ENCODE peak calls at places on chromosome 9, in eight cellular contexts. One of them, this sample, is unnamed. For H3K9me3, the result is how much of the 10 kb centered on the place peaks cover.

GRCh38 chr9:125438506-125439433 is 177.1 kb downstream of the GAPVD1 start:
- DNase-seq in tibial artery: peak
- DNase-seq in cardiac muscle cell: no peak
- DNase-seq in OCI-LY7: no peak
- DNase-seq in body of pancreas: no peak
- DNase-seq in transverse colon: no peak
- DNase-seq in upper lobe of right lung: no peak
- DNase-seq in WERI-Rb-1: no peak
- DNase-seq in this sample: no peak

GRCh38 chr9:127035423-127035822 is 87.0 kb downstream of the ANGPTL2 start:
- DNase-seq in transverse colon: peak
- DNase-seq in body of pancreas: peak
- DNase-seq in cardiac muscle cell: no peak
- DNase-seq in tibial artery: peak
- DNase-seq in upper lobe of right lung: no peak
- DNase-seq in WERI-Rb-1: no peak
- DNase-seq in OCI-LY7: no peak
- DNase-seq in this sample: peak

GRCh38 chr9:3205421-3206095 is 320.2 kb downstream of the RFX3 start:
- DNase-seq in tibial artery: no peak
- DNase-seq in transverse colon: no peak
- DNase-seq in body of pancreas: no peak
- DNase-seq in upper lobe of right lung: no peak
- DNase-seq in WERI-Rb-1: no peak
- DNase-seq in OCI-LY7: no peak
- DNase-seq in cardiac muscle cell: peak
- DNase-seq in this sample: no peak

GRCh38 chr9:98796364-98797101 is at the start of gene ANKS6:
- DNase-seq in WERI-Rb-1: peak
- DNase-seq in transverse colon: peak
- DNase-seq in upper lobe of right lung: peak
- DNase-seq in tibial artery: peak
- DNase-seq in OCI-LY7: peak
- DNase-seq in cardiac muscle cell: peak
- DNase-seq in body of pancreas: peak
- DNase-seq in this sample: peak

GRCh38 chr9:15430920-15431844 is 8.5 kb downstream of the SNAPC3 start:
- DNase-seq in body of pancreas: no peak
- DNase-seq in upper lobe of right lung: no peak
- DNase-seq in transverse colon: peak
- DNase-seq in WERI-Rb-1: no peak
- DNase-seq in cardiac muscle cell: no peak
- DNase-seq in tibial artery: no peak
- DNase-seq in OCI-LY7: no peak
- DNase-seq in this sample: peak

GRCh38 chr9:91500509-91501011 is 76.9 kb upstream of the NFIL3 start:
- DNase-seq in upper lobe of right lung: no peak
- DNase-seq in OCI-LY7: no peak
- DNase-seq in WERI-Rb-1: no peak
- DNase-seq in transverse colon: no peak
- DNase-seq in cardiac muscle cell: no peak
- DNase-seq in tibial artery: no peak
- DNase-seq in body of pancreas: no peak
- DNase-seq in this sample: no peak

GRCh38 chr9:136565075-136565721 is 19.4 kb upstream of the NOTCH1 start:
- DNase-seq in body of pancreas: no peak
- DNase-seq in cardiac muscle cell: no peak
- DNase-seq in tibial artery: no peak
- DNase-seq in upper lobe of right lung: no peak
- DNase-seq in WERI-Rb-1: no peak
- DNase-seq in transverse colon: no peak
- DNase-seq in OCI-LY7: no peak
- DNase-seq in this sample: no peak

GRCh38 chr9:9912459-9912858 is 700.3 kb downstream of the PTPRD start:
- DNase-seq in body of pancreas: no peak
- DNase-seq in WERI-Rb-1: no peak
- DNase-seq in upper lobe of right lung: no peak
- DNase-seq in OCI-LY7: peak
- DNase-seq in transverse colon: no peak
- DNase-seq in cardiac muscle cell: peak
- DNase-seq in tibial artery: no peak
- DNase-seq in this sample: no peak

GRCh38 chr9:135898634-135899407 is 8.5 kb downstream of the CAMSAP1 start:
- DNase-seq in WERI-Rb-1: no peak
- DNase-seq in cardiac muscle cell: no peak
- DNase-seq in body of pancreas: no peak
- DNase-seq in tibial artery: no peak
- DNase-seq in OCI-LY7: no peak
- DNase-seq in upper lobe of right lung: peak
- DNase-seq in transverse colon: no peak
- DNase-seq in this sample: no peak

DNA sequence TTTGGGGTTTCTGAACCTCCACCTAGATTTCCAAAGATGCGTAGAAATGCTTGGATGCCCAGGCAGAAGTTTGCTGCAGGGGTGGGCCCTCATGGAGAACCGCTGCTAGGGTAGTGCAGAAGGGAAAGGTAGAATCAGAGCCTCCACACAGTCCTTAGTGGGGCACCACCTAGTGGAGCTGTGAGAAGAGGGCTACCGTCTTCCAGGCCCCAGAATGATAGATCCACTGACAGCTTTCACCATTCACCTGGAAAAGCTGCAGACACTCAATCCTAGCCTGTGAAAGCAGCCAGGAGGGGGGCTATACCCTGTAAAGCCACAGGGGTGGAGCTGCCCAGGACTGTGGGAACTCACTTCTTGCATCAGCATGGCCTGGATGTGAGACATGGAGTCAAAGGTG is 13.3 kb upstream of the HSDL2 start:
- DNase-seq in upper lobe of right lung: no peak
- DNase-seq in transverse colon: no peak
- DNase-seq in WERI-Rb-1: peak
- DNase-seq in OCI-LY7: no peak
- DNase-seq in tibial artery: no peak
- DNase-seq in body of pancreas: no peak
- DNase-seq in cardiac muscle cell: no peak
- DNase-seq in this sample: no peak
- H3K9me3 ChIP-seq in upper lobe of right lung: under half
- H3K9me3 ChIP-seq in transverse colon: under half
- H3K9me3 ChIP-seq in WERI-Rb-1: under half
- H3K9me3 ChIP-seq in OCI-LY7: under half
- H3K9me3 ChIP-seq in tibial artery: under half
- H3K9me3 ChIP-seq in body of pancreas: under half
- H3K9me3 ChIP-seq in cardiac muscle cell: under half
- H3K9me3 ChIP-seq in this sample: under half

DNA sequence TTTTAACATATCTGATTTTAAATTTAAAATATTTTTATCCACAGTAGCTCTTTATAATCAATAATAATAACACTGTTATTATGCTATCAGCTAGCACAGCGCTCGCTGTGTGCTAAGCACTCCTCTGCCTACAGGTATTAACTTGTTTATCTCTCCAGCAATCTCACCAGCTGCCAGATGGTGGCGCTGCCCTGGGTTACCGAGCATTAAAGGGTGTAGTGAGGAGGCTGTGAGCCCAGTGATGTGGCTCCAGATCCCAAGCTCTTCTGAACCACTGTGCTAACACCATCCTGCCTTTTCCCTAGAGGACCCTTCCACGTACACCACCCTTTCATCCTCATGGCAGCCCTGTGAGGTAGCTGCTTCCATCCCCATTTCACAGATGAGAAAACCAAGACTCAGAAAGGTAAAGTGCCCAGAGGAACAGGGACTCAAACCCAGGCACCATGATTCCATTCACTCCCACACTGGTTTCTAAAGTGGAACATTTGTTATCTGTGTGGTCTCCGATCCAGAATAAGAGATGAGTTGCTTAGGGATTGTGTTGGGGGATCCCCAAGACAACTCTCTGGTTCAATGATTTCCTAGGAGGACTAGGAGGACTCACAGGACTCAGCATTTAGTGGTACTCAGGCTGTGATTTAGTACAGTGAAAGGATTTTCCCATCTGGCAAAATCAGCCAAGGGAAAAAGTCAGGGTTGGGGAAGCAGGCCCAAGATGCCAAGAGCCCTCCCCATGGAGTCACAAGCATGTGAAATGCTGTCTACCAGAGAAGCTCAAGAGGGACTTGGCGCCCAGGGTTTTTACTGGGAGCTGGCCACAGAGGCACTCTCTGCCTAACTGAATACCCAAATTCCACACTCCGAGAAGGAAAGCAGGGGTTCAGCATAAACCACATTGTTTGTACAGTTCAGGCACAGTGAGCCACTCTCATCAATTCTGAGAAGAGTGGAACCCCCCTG is 7.0 kb downstream of the IGFBPL1 start:
- DNase-seq in transverse colon: peak
- DNase-seq in WERI-Rb-1: peak
- DNase-seq in upper lobe of right lung: no peak
- DNase-seq in cardiac muscle cell: no peak
- DNase-seq in body of pancreas: no peak
- DNase-seq in OCI-LY7: peak
- DNase-seq in tibial artery: no peak
- DNase-seq in this sample: peak
- H3K27ac ChIP-seq in transverse colon: no peak
- H3K27ac ChIP-seq in WERI-Rb-1: no peak
- H3K27ac ChIP-seq in upper lobe of right lung: no peak
- H3K27ac ChIP-seq in cardiac muscle cell: no peak
- H3K27ac ChIP-seq in body of pancreas: no peak
- H3K27ac ChIP-seq in OCI-LY7: no peak
- H3K27ac ChIP-seq in tibial artery: peak
- H3K27ac ChIP-seq in this sample: no peak

DNA sequence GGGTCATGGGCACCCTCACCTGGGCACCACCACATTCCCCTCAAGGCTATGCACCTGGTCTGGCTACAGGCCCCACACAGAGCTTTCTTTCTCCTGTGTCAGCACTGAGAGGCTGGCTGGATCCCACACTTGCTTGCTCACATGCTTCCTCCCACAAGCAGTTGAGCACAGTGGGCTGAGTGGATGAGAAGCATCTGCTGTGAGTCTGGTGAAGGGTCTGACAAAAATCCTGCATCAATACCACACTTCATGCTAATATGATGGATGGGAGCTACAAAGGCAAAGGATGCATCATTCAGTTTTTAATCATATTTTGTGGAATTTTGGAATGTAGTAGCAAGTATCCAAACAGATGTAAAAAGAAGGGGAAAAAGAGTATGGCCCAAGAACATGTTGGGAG is 830.8 kb upstream of the PTPRD start:
- DNase-seq in cardiac muscle cell: no peak
- DNase-seq in body of pancreas: no peak
- DNase-seq in tibial artery: no peak
- DNase-seq in upper lobe of right lung: no peak
- DNase-seq in OCI-LY7: no peak
- DNase-seq in transverse colon: no peak
- DNase-seq in WERI-Rb-1: no peak
- DNase-seq in this sample: no peak
- H3K9me3 ChIP-seq in cardiac muscle cell: under half
- H3K9me3 ChIP-seq in body of pancreas: under half
- H3K9me3 ChIP-seq in tibial artery: under half
- H3K9me3 ChIP-seq in upper lobe of right lung: under half
- H3K9me3 ChIP-seq in OCI-LY7: under half
- H3K9me3 ChIP-seq in transverse colon: under half
- H3K9me3 ChIP-seq in WERI-Rb-1: under half
- H3K9me3 ChIP-seq in this sample: under half

DNA sequence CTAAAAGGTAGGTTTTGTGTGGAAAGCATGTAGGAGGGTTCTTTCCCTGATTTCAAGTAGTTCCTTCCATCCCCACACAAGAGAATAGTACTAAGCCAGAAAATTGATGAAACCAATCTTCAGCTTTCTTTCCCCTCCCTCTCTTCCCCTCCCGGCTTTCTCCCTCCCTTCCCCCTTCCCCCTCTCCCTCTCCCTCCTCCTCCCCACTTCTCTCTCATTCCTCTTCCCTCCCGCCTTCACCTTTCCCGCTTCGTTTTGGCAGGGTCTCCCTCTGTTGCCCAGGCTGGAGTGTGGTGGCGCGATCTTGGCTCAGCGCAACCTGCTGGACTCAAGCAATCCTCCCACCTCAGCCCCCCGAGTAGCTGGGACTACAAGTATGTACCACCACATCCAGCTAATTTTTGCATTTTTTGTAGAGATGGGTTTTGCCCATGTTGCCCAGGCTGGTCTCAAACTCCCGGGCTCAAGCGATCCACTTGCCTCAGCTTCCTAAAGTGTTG is 85.8 kb downstream of the ZCCHC7 start:
- DNase-seq in tibial artery: no peak
- DNase-seq in cardiac muscle cell: no peak
- DNase-seq in transverse colon: no peak
- DNase-seq in body of pancreas: no peak
- DNase-seq in OCI-LY7: no peak
- DNase-seq in WERI-Rb-1: no peak
- DNase-seq in upper lobe of right lung: peak
- DNase-seq in this sample: no peak
- H3K27ac ChIP-seq in tibial artery: no peak
- H3K27ac ChIP-seq in cardiac muscle cell: no peak
- H3K27ac ChIP-seq in transverse colon: no peak
- H3K27ac ChIP-seq in body of pancreas: no peak
- H3K27ac ChIP-seq in OCI-LY7: peak
- H3K27ac ChIP-seq in WERI-Rb-1: no peak
- H3K27ac ChIP-seq in upper lobe of right lung: no peak
- H3K27ac ChIP-seq in this sample: no peak

GRCh38 chr9:92631452-92632211 is 38.3 kb downstream of the IPPK start:
- DNase-seq in OCI-LY7: no peak
- DNase-seq in cardiac muscle cell: no peak
- DNase-seq in WERI-Rb-1: no peak
- DNase-seq in tibial artery: peak
- DNase-seq in transverse colon: no peak
- DNase-seq in upper lobe of right lung: no peak
- DNase-seq in body of pancreas: no peak
- DNase-seq in this sample: no peak
- H3K9me3 ChIP-seq in OCI-LY7: under half
- H3K9me3 ChIP-seq in cardiac muscle cell: under half
- H3K9me3 ChIP-seq in WERI-Rb-1: under half
- H3K9me3 ChIP-seq in tibial artery: under half
- H3K9me3 ChIP-seq in transverse colon: under half
- H3K9me3 ChIP-seq in upper lobe of right lung: under half
- H3K9me3 ChIP-seq in body of pancreas: under half
- H3K9me3 ChIP-seq in this sample: under half

DNA sequence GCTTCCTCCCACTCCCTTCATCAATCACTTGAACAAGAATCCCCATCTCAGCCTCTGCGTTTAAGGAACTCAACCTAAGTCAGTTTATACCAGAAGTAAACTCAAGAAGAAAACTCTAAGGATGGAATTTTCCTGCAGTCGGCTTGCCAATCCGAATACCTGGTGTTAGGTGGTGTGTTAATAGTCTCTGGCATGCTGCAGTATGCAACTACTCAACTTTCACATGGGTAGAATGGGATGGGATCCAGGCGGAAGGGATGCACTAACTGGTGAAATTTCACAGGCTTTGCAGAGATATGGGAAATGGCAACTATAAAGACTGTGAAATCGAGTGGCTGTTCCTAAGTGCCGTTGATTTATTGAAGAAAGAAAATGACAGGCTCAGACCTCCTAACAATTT is 560.6 kb downstream of the TLE1 start:
- DNase-seq in cardiac muscle cell: no peak
- DNase-seq in tibial artery: no peak
- DNase-seq in WERI-Rb-1: no peak
- DNase-seq in body of pancreas: no peak
- DNase-seq in OCI-LY7: no peak
- DNase-seq in upper lobe of right lung: no peak
- DNase-seq in transverse colon: no peak
- DNase-seq in this sample: no peak
- H3K27ac ChIP-seq in cardiac muscle cell: no peak
- H3K27ac ChIP-seq in tibial artery: no peak
- H3K27ac ChIP-seq in WERI-Rb-1: no peak
- H3K27ac ChIP-seq in body of pancreas: no peak
- H3K27ac ChIP-seq in OCI-LY7: no peak
- H3K27ac ChIP-seq in upper lobe of right lung: no peak
- H3K27ac ChIP-seq in transverse colon: no peak
- H3K27ac ChIP-seq in this sample: no peak

This sample was measured in colonic mucosa.